ENCODE peak calls at places on chromosomes 7 and 10, in six cellular contexts. One of them, this sample, is unnamed.

GRCh38 chr7:101926265-101926664 is 108.8 kb downstream of the CUX1 start:
- DNase-seq in type B pancreatic cell: no peak
- DNase-seq in RWPE1: no peak
- DNase-seq in brain microvascular endothelial cell: no peak
- DNase-seq in omental fat pad: no peak
- DNase-seq in H9: no peak
- DNase-seq in this sample: no peak

GRCh38 chr10:88987840-88988239 is 2.8 kb upstream of the FAS start:
- DNase-seq in RWPE1: no peak
- DNase-seq in brain microvascular endothelial cell: no peak
- DNase-seq in omental fat pad: no peak
- DNase-seq in type B pancreatic cell: no peak
- DNase-seq in H9: no peak
- DNase-seq in this sample: no peak

GRCh38 chr10:77582710-77583115 is 54.9 kb downstream of the KCNMA1 start:
- DNase-seq in H9: no peak
- DNase-seq in brain microvascular endothelial cell: peak; percentile 84
- DNase-seq in type B pancreatic cell: no peak
- DNase-seq in omental fat pad: no peak
- DNase-seq in RWPE1: peak; percentile 81
- DNase-seq in this sample: no peak

GRCh38 chr10:112724404-112724991 is 225.5 kb upstream of the TCF7L2 start:
- DNase-seq in type B pancreatic cell: no peak
- DNase-seq in brain microvascular endothelial cell: no peak
- DNase-seq in RWPE1: peak; percentile 33
- DNase-seq in omental fat pad: no peak
- DNase-seq in H9: no peak
- DNase-seq in this sample: no peak

GRCh38 chr10:121332829-121333765 is 265.1 kb downstream of the FGFR2 start:
- DNase-seq in brain microvascular endothelial cell: no peak
- DNase-seq in RWPE1: peak; percentile 89
- DNase-seq in H9: no peak
- DNase-seq in omental fat pad: no peak
- DNase-seq in type B pancreatic cell: no peak
- DNase-seq in this sample: no peak

GRCh38 chr10:90846746-90847145 is 11.1 kb downstream of the HTR7 start:
- DNase-seq in omental fat pad: no peak
- DNase-seq in brain microvascular endothelial cell: no peak
- DNase-seq in RWPE1: no peak
- DNase-seq in H9: no peak
- DNase-seq in type B pancreatic cell: no peak
- DNase-seq in this sample: no peak

GRCh38 chr7:44976040-44976745 is 2.6 kb downstream of the MYO1G start:
- DNase-seq in brain microvascular endothelial cell: no peak
- DNase-seq in type B pancreatic cell: no peak
- DNase-seq in omental fat pad: no peak
- DNase-seq in RWPE1: no peak
- DNase-seq in H9: no peak
- DNase-seq in this sample: no peak

GRCh38 chr10:11782793-11783557 is 40.2 kb upstream of the PROSER2 start:
- DNase-seq in omental fat pad: no peak
- DNase-seq in H9: no peak
- DNase-seq in RWPE1: peak; percentile 70
- DNase-seq in brain microvascular endothelial cell: peak; percentile 39
- DNase-seq in type B pancreatic cell: no peak
- DNase-seq in this sample: peak; percentile 49

GRCh38 chr10:45819552-45819951 is 27.7 kb downstream of the AGAP4 start:
- DNase-seq in H9: no peak
- DNase-seq in type B pancreatic cell: no peak
- DNase-seq in brain microvascular endothelial cell: no peak
- DNase-seq in omental fat pad: no peak
- DNase-seq in RWPE1: no peak
- DNase-seq in this sample: no peak

GRCh38 chr10:97771055-97771811 is 566 bp downstream of the SFRP5 start:
- DNase-seq in omental fat pad: no peak
- DNase-seq in brain microvascular endothelial cell: peak; percentile 11
- DNase-seq in type B pancreatic cell: no peak
- DNase-seq in RWPE1: peak; percentile 50
- DNase-seq in H9: peak; percentile 67
- DNase-seq in this sample: no peak

GRCh38 chr10:89274928-89275327 is 23.4 kb upstream of the LIPA start:
- DNase-seq in omental fat pad: no peak
- DNase-seq in type B pancreatic cell: no peak
- DNase-seq in brain microvascular endothelial cell: no peak
- DNase-seq in H9: no peak
- DNase-seq in RWPE1: no peak
- DNase-seq in this sample: peak; percentile 32

GRCh38 chr7:73736885-73737284 is 1.7 kb downstream of the ABHD11 start:
- DNase-seq in brain microvascular endothelial cell: no peak
- DNase-seq in H9: no peak
- DNase-seq in omental fat pad: no peak
- DNase-seq in type B pancreatic cell: no peak
- DNase-seq in RWPE1: no peak
- DNase-seq in this sample: no peak

GRCh38 chr7:31311465-31312074 is 29.0 kb downstream of the NEUROD6 start:
- DNase-seq in RWPE1: no peak
- DNase-seq in brain microvascular endothelial cell: no peak
- DNase-seq in H9: peak; percentile 39
- DNase-seq in type B pancreatic cell: no peak
- DNase-seq in omental fat pad: no peak
- DNase-seq in this sample: no peak

GRCh38 chr10:82821043-82821442 is 946.0 kb downstream of the NRG3 start:
- DNase-seq in RWPE1: no peak
- DNase-seq in H9: no peak
- DNase-seq in type B pancreatic cell: no peak
- DNase-seq in brain microvascular endothelial cell: no peak
- DNase-seq in omental fat pad: no peak
- DNase-seq in this sample: no peak

GRCh38 chr10:3104251-3104918 is 37.0 kb downstream of the PFKP start:
- DNase-seq in type B pancreatic cell: no peak
- DNase-seq in RWPE1: no peak
- DNase-seq in H9: no peak
- DNase-seq in omental fat pad: no peak
- DNase-seq in brain microvascular endothelial cell: no peak
- DNase-seq in this sample: no peak

GRCh38 chr10:29646960-29647431 is 12.2 kb upstream of the SVIL start:
- DNase-seq in omental fat pad: no peak
- DNase-seq in RWPE1: no peak
- DNase-seq in type B pancreatic cell: no peak
- DNase-seq in brain microvascular endothelial cell: peak; percentile 43
- DNase-seq in H9: no peak
- DNase-seq in this sample: no peak

GRCh38 chr10:97333601-97334369 is 744 bp downstream of the FRAT2 start:
- DNase-seq in type B pancreatic cell: no peak
- DNase-seq in RWPE1: peak; percentile 34
- DNase-seq in H9: peak; percentile 56
- DNase-seq in brain microvascular endothelial cell: peak; percentile 38
- DNase-seq in omental fat pad: no peak
- DNase-seq in this sample: no peak

GRCh38 chr7:87628780-87629569 is 777 bp downstream of the RUNDC3B start:
- DNase-seq in brain microvascular endothelial cell: no peak
- DNase-seq in omental fat pad: no peak
- DNase-seq in H9: peak; percentile 53
- DNase-seq in RWPE1: peak; percentile 8
- DNase-seq in type B pancreatic cell: no peak
- DNase-seq in this sample: no peak

GRCh38 chr10:8181496-8182174 is 127.1 kb downstream of the GATA3 start:
- DNase-seq in omental fat pad: no peak
- DNase-seq in type B pancreatic cell: no peak
- DNase-seq in H9: no peak
- DNase-seq in brain microvascular endothelial cell: no peak
- DNase-seq in RWPE1: no peak
- DNase-seq in this sample: no peak

GRCh38 chr7:105532709-105533460 is 884 bp downstream of the RINT1 start:
- DNase-seq in type B pancreatic cell: no peak
- DNase-seq in H9: no peak
- DNase-seq in brain microvascular endothelial cell: no peak
- DNase-seq in RWPE1: no peak
- DNase-seq in omental fat pad: no peak
- DNase-seq in this sample: no peak

GRCh38 chr10:623477-624311 is 65.8 kb downstream of the DIP2C start:
- DNase-seq in type B pancreatic cell: no peak
- DNase-seq in omental fat pad: no peak
- DNase-seq in brain microvascular endothelial cell: no peak
- DNase-seq in H9: no peak
- DNase-seq in RWPE1: no peak
- DNase-seq in this sample: no peak

GRCh38 chr10:84012831-84013458 is 126.4 kb upstream of the GHITM start:
- DNase-seq in omental fat pad: no peak
- DNase-seq in type B pancreatic cell: no peak
- DNase-seq in RWPE1: no peak
- DNase-seq in H9: no peak
- DNase-seq in brain microvascular endothelial cell: no peak
- DNase-seq in this sample: no peak

GRCh38 chr7:141381794-141382453 is 169.3 kb upstream of the AGK start:
- DNase-seq in H9: no peak
- DNase-seq in omental fat pad: no peak
- DNase-seq in brain microvascular endothelial cell: no peak
- DNase-seq in RWPE1: no peak
- DNase-seq in type B pancreatic cell: no peak
- DNase-seq in this sample: no peak

GRCh38 chr7:8133955-8134733 is 127.8 kb downstream of the ICA1 start:
- DNase-seq in H9: no peak
- DNase-seq in brain microvascular endothelial cell: no peak
- DNase-seq in RWPE1: no peak
- DNase-seq in omental fat pad: no peak
- DNase-seq in type B pancreatic cell: no peak
- DNase-seq in this sample: peak; percentile 52

GRCh38 chr7:114345494-114345893 is 69.1 kb upstream of the FOXP2 start:
- DNase-seq in H9: no peak
- DNase-seq in RWPE1: peak; percentile 6
- DNase-seq in type B pancreatic cell: no peak
- DNase-seq in omental fat pad: no peak
- DNase-seq in brain microvascular endothelial cell: peak; percentile 73
- DNase-seq in this sample: peak; percentile 23

GRCh38 chr7:85423209-85423895 is 236.5 kb upstream of the SEMA3D start:
- DNase-seq in omental fat pad: no peak
- DNase-seq in H9: no peak
- DNase-seq in brain microvascular endothelial cell: no peak
- DNase-seq in RWPE1: no peak
- DNase-seq in type B pancreatic cell: no peak
- DNase-seq in this sample: no peak

GRCh38 chr10:28326516-28327493 is 23.9 kb upstream of the MPP7 start:
- DNase-seq in omental fat pad: no peak
- DNase-seq in brain microvascular endothelial cell: peak; percentile 67
- DNase-seq in RWPE1: no peak
- DNase-seq in type B pancreatic cell: no peak
- DNase-seq in H9: peak; percentile 36
- DNase-seq in this sample: peak; percentile 55

GRCh38 chr10:70615784-70616511 is 13.4 kb upstream of the PRF1 start:
- DNase-seq in omental fat pad: no peak
- DNase-seq in H9: no peak
- DNase-seq in type B pancreatic cell: no peak
- DNase-seq in RWPE1: no peak
- DNase-seq in brain microvascular endothelial cell: no peak
- DNase-seq in this sample: peak; percentile 96

DNA sequence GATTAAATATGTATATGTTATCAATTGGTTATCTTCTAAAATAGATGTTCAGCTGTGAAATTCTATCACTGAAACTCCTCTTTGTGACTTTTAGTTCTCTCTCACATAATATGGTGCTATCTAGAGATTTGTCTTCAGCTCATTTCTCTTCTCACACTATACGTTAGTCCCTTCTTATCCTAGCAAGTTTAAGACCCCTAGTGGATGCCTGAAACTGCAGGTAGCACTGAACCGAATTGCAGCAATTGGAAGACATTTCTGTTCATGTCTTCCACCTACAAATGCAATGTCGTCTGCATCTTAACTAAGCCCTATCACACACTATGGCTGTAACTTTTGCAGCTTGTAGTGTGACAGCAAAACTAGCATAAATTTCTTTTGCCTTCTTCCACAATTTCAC is 442.7 kb upstream of the POM121L12 start:
- DNase-seq in brain microvascular endothelial cell: no peak
- DNase-seq in H9: no peak
- DNase-seq in type B pancreatic cell: no peak
- DNase-seq in omental fat pad: no peak
- DNase-seq in RWPE1: no peak
- DNase-seq in this sample: no peak
- TF ChIP-seq CTCF in brain microvascular endothelial cell: no peak
- TF ChIP-seq CTCF in H9: peak; percentile 53
- TF ChIP-seq CTCF in type B pancreatic cell: no peak
- TF ChIP-seq CTCF in omental fat pad: no peak
- TF ChIP-seq CTCF in RWPE1: no peak
- TF ChIP-seq CTCF in this sample: no peak

GRCh38 chr10:59290448-59290847 is 71.9 kb downstream of the FAM13C start:
- DNase-seq in omental fat pad: no peak
- DNase-seq in RWPE1: no peak
- DNase-seq in H9: no peak
- DNase-seq in type B pancreatic cell: no peak
- DNase-seq in brain microvascular endothelial cell: no peak
- DNase-seq in this sample: no peak
- TF ChIP-seq CTCF in omental fat pad: no peak
- TF ChIP-seq CTCF in RWPE1: no peak
- TF ChIP-seq CTCF in H9: no peak
- TF ChIP-seq CTCF in type B pancreatic cell: no peak
- TF ChIP-seq CTCF in brain microvascular endothelial cell: peak; percentile 14
- TF ChIP-seq CTCF in this sample: no peak

DNA sequence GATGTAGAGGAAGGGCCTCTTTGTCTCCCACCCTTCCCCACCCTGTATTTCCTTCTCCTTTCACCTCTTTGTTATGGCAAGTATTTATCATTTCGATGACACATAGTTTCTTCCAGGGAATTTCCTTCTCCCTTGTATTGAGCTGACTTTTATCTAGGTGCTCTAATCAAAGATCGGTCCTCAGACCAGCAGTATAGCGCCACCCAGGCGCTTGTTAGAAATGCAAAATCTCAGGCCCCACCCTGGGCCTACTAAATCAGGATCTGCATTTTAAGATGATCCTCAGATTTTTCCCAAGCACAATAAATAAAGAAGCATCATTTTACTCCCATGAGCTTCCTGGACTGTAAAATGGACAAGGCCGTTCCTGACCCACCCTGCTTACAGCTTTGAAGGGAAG is 12.0 kb upstream of the GOT1 start:
- DNase-seq in type B pancreatic cell: no peak
- DNase-seq in RWPE1: no peak
- DNase-seq in H9: no peak
- DNase-seq in brain microvascular endothelial cell: no peak
- DNase-seq in omental fat pad: no peak
- DNase-seq in this sample: no peak
- TF ChIP-seq CTCF in type B pancreatic cell: no peak
- TF ChIP-seq CTCF in RWPE1: no peak
- TF ChIP-seq CTCF in H9: peak; percentile 57
- TF ChIP-seq CTCF in brain microvascular endothelial cell: no peak
- TF ChIP-seq CTCF in omental fat pad: no peak
- TF ChIP-seq CTCF in this sample: no peak

DNA sequence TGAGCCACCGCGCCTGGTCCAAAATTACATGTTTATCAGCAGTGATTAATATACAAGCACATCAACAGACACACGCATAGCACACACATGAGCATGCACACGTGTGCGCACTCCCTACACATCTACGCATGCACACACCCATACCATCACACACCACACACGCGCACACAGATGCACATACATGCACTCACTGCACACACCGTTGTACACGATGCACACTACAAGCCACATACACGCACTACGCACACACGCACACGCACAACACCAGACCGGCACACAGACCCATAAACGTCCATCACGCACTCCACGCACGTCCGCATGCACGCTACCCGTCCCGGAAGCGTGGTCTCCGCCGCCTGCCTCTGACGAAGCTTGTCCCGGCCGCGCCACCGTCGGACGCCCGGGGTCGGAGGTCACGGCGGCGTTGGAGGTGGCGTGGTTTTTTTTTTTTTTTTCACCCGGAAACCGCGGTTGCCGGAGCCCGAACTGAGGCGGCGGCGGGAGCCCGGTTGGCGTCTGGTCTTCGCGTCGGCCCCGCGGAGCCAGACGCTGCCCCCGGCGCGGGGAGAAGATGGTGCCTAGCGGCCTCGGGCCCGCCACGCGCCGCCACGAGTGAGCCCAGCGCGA is at the start of gene TMEM248:
- DNase-seq in type B pancreatic cell: peak; percentile 90
- DNase-seq in brain microvascular endothelial cell: peak; percentile 79
- DNase-seq in RWPE1: peak; percentile 68
- DNase-seq in H9: peak; percentile 72
- DNase-seq in omental fat pad: peak; percentile 71
- DNase-seq in this sample: peak; percentile 31
- TF ChIP-seq CTCF in type B pancreatic cell: no peak
- TF ChIP-seq CTCF in brain microvascular endothelial cell: no peak
- TF ChIP-seq CTCF in RWPE1: no peak
- TF ChIP-seq CTCF in H9: no peak
- TF ChIP-seq CTCF in omental fat pad: no peak
- TF ChIP-seq CTCF in this sample: no peak

This sample was measured in astrocyte of the cerebellum.